ENCODE peak calls at places on chromosomes 7 and 10, in four cellular contexts. D is A549, I is HepG2, R is K562. A is an unnamed sample.
A peak's percentile ranks its signal among the peaks of the same experiment; 100 is the strongest.

GRCh38 chr7:77685219-77685618 is 11.0 kb upstream of the RSBN1L start:
- DNase-seq in I (peak; percentile 27), R (no peak), D (no peak), A (no peak)

GRCh38 chr10:114548662-114549061 is 109.4 kb downstream of the ABLIM1 start:
- DNase-seq in D (peak; percentile 67), I (peak; percentile 80), R (peak; percentile 7), A (peak; percentile 50)

GRCh38 chr10:128631801-128632241 is 505.6 kb upstream of the MKI67 start:
- DNase-seq in I (peak; percentile 21), D (no peak), R (no peak), A (no peak)

GRCh38 chr10:121900443-121901174 is 27.2 kb downstream of the ATE1 start:
- DNase-seq in R (peak; percentile 37), I (peak; percentile 62), D (peak; percentile 71), A (no peak)

GRCh38 chr7:28823582-28823981 is 134.5 kb downstream of the TRIL start:
- DNase-seq in D (no peak), R (no peak), I (no peak), A (no peak)

GRCh38 chr7:106309352-106309751 is 24.6 kb upstream of the NAMPT start:
- DNase-seq in R (no peak), D (no peak), I (no peak), A (no peak)

GRCh38 chr10:58952162-58952561 is 224.3 kb upstream of the PHYHIPL start:
- DNase-seq in I (no peak), D (no peak), R (no peak), A (no peak)

GRCh38 chr10:119051775-119052174 is 22.3 kb downstream of the NANOS1 start:
- DNase-seq in R (no peak), D (no peak), I (no peak), A (no peak)

GRCh38 chr10:9342865-9343450 is 1288.5 kb downstream of the GATA3 start:
- DNase-seq in I (peak; percentile 33), R (no peak), D (peak; percentile 36), A (no peak)
- TF ChIP-seq ESRRA in I (no peak), R (no peak), D (no peak), A (no peak)

DNA sequence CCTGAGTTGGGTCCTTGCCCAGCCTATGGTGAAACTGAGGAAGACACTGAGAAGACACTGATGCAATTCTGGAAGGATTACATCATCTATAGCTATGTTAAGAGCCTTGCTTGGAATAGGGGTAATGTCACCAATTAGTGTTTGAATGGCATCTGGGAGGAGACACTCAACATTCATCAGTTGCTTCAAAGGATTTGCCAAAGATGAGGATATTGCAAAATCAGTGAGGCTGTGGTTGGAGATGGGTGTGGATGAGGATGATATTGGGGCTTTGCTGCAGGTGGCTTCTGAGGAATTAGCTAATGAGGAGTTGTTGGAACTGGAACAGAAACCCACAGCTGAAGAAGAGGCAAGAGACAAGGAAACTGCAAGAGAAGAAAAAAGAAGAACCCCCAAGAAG is 146.7 kb upstream of the SP4 start:
- DNase-seq in R (no peak), I (no peak), D (no peak), A (no peak)
- TF ChIP-seq ESRRA in R (no peak), I (no peak), D (no peak), A (no peak)

DNA sequence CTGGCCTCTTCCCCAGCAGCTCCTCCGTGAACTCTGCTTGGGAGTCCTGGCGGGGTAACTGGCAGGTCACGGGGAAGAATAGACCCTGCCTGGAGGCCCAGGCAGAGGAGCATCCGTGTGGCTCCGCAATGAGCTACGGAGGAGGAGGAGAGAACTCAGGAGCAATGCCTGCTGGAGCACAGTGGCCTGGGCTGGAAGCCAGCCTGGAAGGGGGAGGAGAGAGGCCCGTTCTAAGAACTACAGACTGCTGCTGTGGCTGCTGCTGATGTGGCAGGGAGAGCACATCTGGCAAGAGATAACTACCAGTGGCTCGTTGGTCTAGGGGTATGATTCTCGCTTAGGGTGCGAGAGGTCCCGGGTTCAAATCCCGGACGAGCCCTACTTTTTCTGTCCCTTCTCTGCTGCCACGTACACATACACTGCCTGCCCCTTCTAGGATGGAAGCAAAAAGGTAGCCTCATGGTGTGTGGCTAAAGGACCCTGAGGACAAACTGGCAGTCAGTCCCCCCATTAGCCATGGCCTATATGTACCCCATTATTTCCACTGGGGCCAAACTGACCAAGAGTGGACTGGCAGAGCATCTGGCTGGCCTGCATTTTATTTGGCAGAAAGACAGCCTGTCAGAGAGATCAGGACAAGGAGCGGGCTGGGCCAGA is 7.7 kb upstream of the OPN1SW start:
- DNase-seq in R (peak; percentile 92), I (peak; percentile 61), D (peak; percentile 77), A (peak; percentile 93)
- TF ChIP-seq ESRRA in R (peak; percentile 61), I (no peak), D (no peak), A (no peak)

GRCh38 chr7:132516042-132516840 is 60.0 kb downstream of the PLXNA4 start:
- DNase-seq in R (no peak), D (peak; percentile 21), I (peak; percentile 9), A (no peak)
- TF ChIP-seq ESRRA in R (no peak), D (no peak), I (no peak), A (no peak)

GRCh38 chr7:10940748-10941358 is 32.8 kb upstream of the PHF14 start:
- DNase-seq in R (no peak), D (no peak), I (no peak), A (no peak)

GRCh38 chr7:10939911-10940747 is 33.5 kb upstream of the PHF14 start:
- DNase-seq in D (peak; percentile 96), I (peak; percentile 93), R (peak; percentile 96), A (peak; percentile 76)

GRCh38 chr7:10934292-10934691 is 39.4 kb upstream of the PHF14 start:
- DNase-seq in R (no peak), I (no peak), D (no peak), A (no peak)

DNA sequence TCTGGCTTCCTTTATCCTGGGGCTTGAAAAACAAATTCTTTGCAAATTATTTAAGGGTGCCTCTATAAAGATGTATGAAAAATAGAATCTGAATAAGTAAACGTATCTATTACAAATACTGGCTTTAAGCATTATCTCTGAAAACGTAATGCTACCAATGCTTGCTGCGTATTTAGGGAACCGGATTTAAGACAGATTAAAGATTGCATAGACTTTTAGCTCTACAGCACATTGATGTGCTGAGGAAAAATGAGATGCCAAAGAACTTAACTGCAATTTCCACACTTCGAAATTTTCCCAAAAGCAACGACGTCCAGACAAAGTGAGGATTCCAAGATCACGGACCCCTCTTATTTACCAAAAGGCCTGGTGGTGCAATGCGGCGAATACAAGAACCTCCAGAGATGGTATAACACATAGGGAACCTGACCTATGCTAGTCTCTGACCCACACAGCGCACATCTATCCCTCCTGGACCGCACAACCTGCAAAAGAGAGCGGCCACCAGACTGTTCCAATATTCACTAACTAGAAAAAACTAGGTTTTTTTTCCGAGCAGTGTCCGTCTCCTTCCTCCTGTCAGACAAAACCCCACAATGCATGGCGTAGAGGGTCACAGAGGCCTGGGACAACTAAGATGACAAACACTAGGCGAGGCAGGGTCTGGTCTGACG is 34.3 kb upstream of the PHF14 start:
- DNase-seq in I (no peak), R (no peak), D (peak; percentile 4), A (no peak)
- TF ChIP-seq ESRRA in I (no peak), R (no peak), D (no peak), A (no peak)

DNA sequence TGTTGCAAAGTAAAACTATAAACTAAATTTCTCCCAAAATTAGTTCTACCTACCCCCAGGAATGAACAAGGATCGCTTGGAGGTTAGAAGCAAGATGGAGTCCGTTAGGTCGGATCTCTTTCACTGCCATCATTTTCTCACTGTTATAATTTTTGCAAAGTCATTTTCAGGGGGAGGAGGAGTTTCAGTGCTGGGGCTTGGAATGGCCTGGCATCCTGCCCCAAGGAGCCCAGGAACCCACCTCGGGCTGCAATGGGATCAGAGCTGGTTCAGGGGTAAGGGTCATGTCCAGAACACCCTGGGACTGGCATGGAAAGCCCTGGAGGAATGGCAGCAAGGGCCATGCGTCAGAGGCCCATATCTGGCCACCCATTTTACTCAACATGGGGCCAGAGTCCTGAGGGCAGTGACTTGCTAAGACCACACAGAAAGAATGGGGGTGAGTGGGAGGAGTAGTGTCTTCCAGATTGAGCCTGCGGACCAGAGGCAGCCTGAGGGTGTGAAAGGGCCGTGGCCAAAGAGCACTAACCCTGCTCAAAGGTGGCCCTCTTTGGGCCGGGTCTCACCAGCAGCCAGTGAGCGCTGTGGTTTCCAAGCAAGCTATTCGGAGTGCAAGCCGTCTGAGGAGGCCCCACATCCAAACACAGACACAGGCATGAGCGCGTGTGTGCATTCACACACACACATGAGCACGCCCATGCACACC is 31.8 kb downstream of the GPRIN2 start:
- DNase-seq in R (no peak), D (peak; percentile 100), I (no peak), A (peak; percentile 21)
- TF ChIP-seq ESRRA in R (no peak), D (peak; percentile 79), I (no peak), A (no peak)

GRCh38 chr10:24952701-24953349 is 419 bp upstream of the PRTFDC1 start:
- DNase-seq in D (peak; percentile 44), I (no peak), R (peak; percentile 77), A (no peak)

GRCh38 chr10:24953350-24954074 is 1.1 kb upstream of the PRTFDC1 start:
- DNase-seq in D (no peak), R (no peak), I (no peak), A (no peak)

GRCh38 chr10:24950439-24950838 is 2.0 kb downstream of the PRTFDC1 start:
- DNase-seq in I (no peak), R (peak; percentile 25), D (no peak), A (no peak)

GRCh38 chr10:24951201-24952145 is 933 bp downstream of the PRTFDC1 start:
- DNase-seq in R (peak; percentile 25), I (no peak), D (peak; percentile 46), A (peak; percentile 58)

GRCh38 chr10:24952146-24952700 is at the start of gene PRTFDC1:
- DNase-seq in I (no peak), D (peak; percentile 48), R (peak; percentile 77), A (peak; percentile 65)
- TF ChIP-seq ESRRA in I (no peak), D (no peak), R (no peak), A (no peak)